ENCODE peak calls at places on chromosomes 7 and 10, in eight cellular contexts. One of them, this sample, is unnamed.

GRCh38 chr7:139647085-139647484 is 123.6 kb downstream of the CLEC2L start:
- DNase-seq in EH: no peak
- DNase-seq in central memory CD4-positive, alpha-beta T cell: no peak
- DNase-seq in NCI-H345: no peak
- DNase-seq in naive thymus-derived CD4-positive, alpha-beta T cell: no peak
- DNase-seq in NCI-H2029 treated with DMSO at 0.1 percent for 48 hours: no peak
- DNase-seq in left ventricle myocardium inferior: no peak
- DNase-seq in A549: no peak
- DNase-seq in this sample: no peak

GRCh38 chr10:35262436-35262835 is 73.9 kb upstream of the CCNY start:
- DNase-seq in A549: no peak
- DNase-seq in naive thymus-derived CD4-positive, alpha-beta T cell: no peak
- DNase-seq in NCI-H345: no peak
- DNase-seq in EH: no peak
- DNase-seq in left ventricle myocardium inferior: no peak
- DNase-seq in central memory CD4-positive, alpha-beta T cell: no peak
- DNase-seq in NCI-H2029 treated with DMSO at 0.1 percent for 48 hours: no peak
- DNase-seq in this sample: no peak

GRCh38 chr7:19552576-19552975 is 156.3 kb downstream of the POLR1F start:
- DNase-seq in NCI-H345: no peak
- DNase-seq in NCI-H2029 treated with DMSO at 0.1 percent for 48 hours: no peak
- DNase-seq in naive thymus-derived CD4-positive, alpha-beta T cell: no peak
- DNase-seq in EH: no peak
- DNase-seq in A549: no peak
- DNase-seq in left ventricle myocardium inferior: no peak
- DNase-seq in central memory CD4-positive, alpha-beta T cell: no peak
- DNase-seq in this sample: no peak

GRCh38 chr7:142097571-142097970 is 13.9 kb upstream of the MGAM2 start:
- DNase-seq in naive thymus-derived CD4-positive, alpha-beta T cell: no peak
- DNase-seq in A549: no peak
- DNase-seq in central memory CD4-positive, alpha-beta T cell: no peak
- DNase-seq in NCI-H345: no peak
- DNase-seq in EH: no peak
- DNase-seq in left ventricle myocardium inferior: no peak
- DNase-seq in NCI-H2029 treated with DMSO at 0.1 percent for 48 hours: no peak
- DNase-seq in this sample: no peak

GRCh38 chr7:129642871-129643515 is 31.5 kb downstream of the NRF1 start:
- DNase-seq in naive thymus-derived CD4-positive, alpha-beta T cell: no peak
- DNase-seq in NCI-H345: no peak
- DNase-seq in A549: no peak
- DNase-seq in central memory CD4-positive, alpha-beta T cell: no peak
- DNase-seq in left ventricle myocardium inferior: no peak
- DNase-seq in NCI-H2029 treated with DMSO at 0.1 percent for 48 hours: no peak
- DNase-seq in EH: no peak
- DNase-seq in this sample: no peak

GRCh38 chr10:50988792-50989191 is 85.5 kb upstream of the PRKG1 start:
- DNase-seq in NCI-H345: no peak
- DNase-seq in central memory CD4-positive, alpha-beta T cell: no peak
- DNase-seq in naive thymus-derived CD4-positive, alpha-beta T cell: no peak
- DNase-seq in left ventricle myocardium inferior: no peak
- DNase-seq in EH: peak; percentile 38
- DNase-seq in NCI-H2029 treated with DMSO at 0.1 percent for 48 hours: no peak
- DNase-seq in A549: no peak
- DNase-seq in this sample: no peak

GRCh38 chr10:101778781-101779543 is 3.0 kb upstream of the FGF8 start:
- DNase-seq in NCI-H345: no peak
- DNase-seq in central memory CD4-positive, alpha-beta T cell: no peak
- DNase-seq in left ventricle myocardium inferior: no peak
- DNase-seq in A549: no peak
- DNase-seq in naive thymus-derived CD4-positive, alpha-beta T cell: no peak
- DNase-seq in EH: no peak
- DNase-seq in NCI-H2029 treated with DMSO at 0.1 percent for 48 hours: no peak
- DNase-seq in this sample: no peak

GRCh38 chr10:10293431-10293830 is 724.2 kb upstream of the CELF2 start:
- DNase-seq in EH: no peak
- DNase-seq in NCI-H345: no peak
- DNase-seq in NCI-H2029 treated with DMSO at 0.1 percent for 48 hours: no peak
- DNase-seq in naive thymus-derived CD4-positive, alpha-beta T cell: no peak
- DNase-seq in central memory CD4-positive, alpha-beta T cell: no peak
- DNase-seq in A549: no peak
- DNase-seq in left ventricle myocardium inferior: no peak
- DNase-seq in this sample: no peak